ENCODE peak calls at places on chromosomes 5 and 9, in four cellular contexts. One of them, this sample, is unnamed.

GRCh38 chr9:134602547-134603362 is 38.8 kb upstream of the COL5A1 start:
- DNase-seq in GM23338: no peak
- DNase-seq in HCT116: peak
- DNase-seq in SK-N-SH: peak
- DNase-seq in this sample: no peak

GRCh38 chr9:135184661-135185459 is 97.4 kb downstream of the OLFM1 start:
- DNase-seq in HCT116: no peak
- DNase-seq in SK-N-SH: peak
- DNase-seq in GM23338: no peak
- DNase-seq in this sample: no peak

GRCh38 chr9:113148996-113149960 is 1.5 kb upstream of the SLC31A2 start:
- DNase-seq in SK-N-SH: no peak
- DNase-seq in GM23338: no peak
- DNase-seq in HCT116: no peak
- DNase-seq in this sample: no peak

GRCh38 chr9:5042661-5043178 is 57.6 kb downstream of the JAK2 start:
- DNase-seq in HCT116: no peak
- DNase-seq in GM23338: peak
- DNase-seq in SK-N-SH: peak
- DNase-seq in this sample: no peak

GRCh38 chr5:14615365-14615764 is 33.8 kb downstream of the OTULINL start:
- DNase-seq in HCT116: no peak
- DNase-seq in GM23338: no peak
- DNase-seq in SK-N-SH: no peak
- DNase-seq in this sample: no peak

GRCh38 chr5:7394889-7395431 is 978 bp upstream of the ADCY2 start:
- DNase-seq in SK-N-SH: peak
- DNase-seq in HCT116: no peak
- DNase-seq in GM23338: peak
- DNase-seq in this sample: no peak

GRCh38 chr5:52638732-52639131 is 149.0 kb upstream of the ITGA1 start:
- DNase-seq in GM23338: no peak
- DNase-seq in HCT116: no peak
- DNase-seq in SK-N-SH: no peak
- DNase-seq in this sample: no peak

GRCh38 chr5:180116077-180116375 is 44.5 kb upstream of the RNF130 start:
- DNase-seq in GM23338: no peak
- DNase-seq in HCT116: no peak
- DNase-seq in SK-N-SH: peak
- DNase-seq in this sample: no peak

GRCh38 chr5:142014911-142015584 is 2.2 kb upstream of the GNPDA1 start:
- DNase-seq in SK-N-SH: peak
- DNase-seq in HCT116: peak
- DNase-seq in GM23338: peak
- DNase-seq in this sample: peak

GRCh38 chr9:115254217-115254616 is 136.3 kb upstream of the TNC start:
- DNase-seq in HCT116: no peak
- DNase-seq in GM23338: no peak
- DNase-seq in SK-N-SH: no peak
- DNase-seq in this sample: no peak

GRCh38 chr9:72930828-72931227 is 22.0 kb downstream of the ALDH1A1 start:
- DNase-seq in GM23338: peak
- DNase-seq in HCT116: no peak
- DNase-seq in SK-N-SH: peak
- DNase-seq in this sample: no peak

GRCh38 chr5:19891658-19892057 is 96.3 kb downstream of the CDH18 start:
- DNase-seq in HCT116: no peak
- DNase-seq in SK-N-SH: no peak
- DNase-seq in GM23338: no peak
- DNase-seq in this sample: no peak

GRCh38 chr5:149093625-149094024 is 30.8 kb upstream of the SH3TC2 start:
- DNase-seq in SK-N-SH: no peak
- DNase-seq in GM23338: no peak
- DNase-seq in HCT116: no peak
- DNase-seq in this sample: no peak

GRCh38 chr5:120362426-120362825 is 101.7 kb upstream of the PRR16 start:
- DNase-seq in HCT116: no peak
- DNase-seq in SK-N-SH: no peak
- DNase-seq in GM23338: no peak
- DNase-seq in this sample: no peak

GRCh38 chr5:169160405-169160901 is 140.5 kb downstream of the SLIT3 start:
- DNase-seq in GM23338: peak
- DNase-seq in SK-N-SH: no peak
- DNase-seq in HCT116: no peak
- DNase-seq in this sample: no peak

GRCh38 chr9:131272212-131272611 is 4.1 kb downstream of the FAM78A start:
- DNase-seq in SK-N-SH: no peak
- DNase-seq in HCT116: no peak
- DNase-seq in GM23338: no peak
- DNase-seq in this sample: peak

GRCh38 chr9:131274674-131275331 is 1.5 kb downstream of the FAM78A start:
- DNase-seq in SK-N-SH: no peak
- DNase-seq in HCT116: no peak
- DNase-seq in GM23338: no peak
- DNase-seq in this sample: peak

GRCh38 chr9:131273146-131273545 is 3.2 kb downstream of the FAM78A start:
- DNase-seq in HCT116: no peak
- DNase-seq in GM23338: no peak
- DNase-seq in SK-N-SH: no peak
- DNase-seq in this sample: peak

GRCh38 chr9:131275332-131276106 is 791 bp downstream of the FAM78A start:
- DNase-seq in SK-N-SH: no peak
- DNase-seq in GM23338: peak
- DNase-seq in HCT116: no peak
- DNase-seq in this sample: peak

DNA sequence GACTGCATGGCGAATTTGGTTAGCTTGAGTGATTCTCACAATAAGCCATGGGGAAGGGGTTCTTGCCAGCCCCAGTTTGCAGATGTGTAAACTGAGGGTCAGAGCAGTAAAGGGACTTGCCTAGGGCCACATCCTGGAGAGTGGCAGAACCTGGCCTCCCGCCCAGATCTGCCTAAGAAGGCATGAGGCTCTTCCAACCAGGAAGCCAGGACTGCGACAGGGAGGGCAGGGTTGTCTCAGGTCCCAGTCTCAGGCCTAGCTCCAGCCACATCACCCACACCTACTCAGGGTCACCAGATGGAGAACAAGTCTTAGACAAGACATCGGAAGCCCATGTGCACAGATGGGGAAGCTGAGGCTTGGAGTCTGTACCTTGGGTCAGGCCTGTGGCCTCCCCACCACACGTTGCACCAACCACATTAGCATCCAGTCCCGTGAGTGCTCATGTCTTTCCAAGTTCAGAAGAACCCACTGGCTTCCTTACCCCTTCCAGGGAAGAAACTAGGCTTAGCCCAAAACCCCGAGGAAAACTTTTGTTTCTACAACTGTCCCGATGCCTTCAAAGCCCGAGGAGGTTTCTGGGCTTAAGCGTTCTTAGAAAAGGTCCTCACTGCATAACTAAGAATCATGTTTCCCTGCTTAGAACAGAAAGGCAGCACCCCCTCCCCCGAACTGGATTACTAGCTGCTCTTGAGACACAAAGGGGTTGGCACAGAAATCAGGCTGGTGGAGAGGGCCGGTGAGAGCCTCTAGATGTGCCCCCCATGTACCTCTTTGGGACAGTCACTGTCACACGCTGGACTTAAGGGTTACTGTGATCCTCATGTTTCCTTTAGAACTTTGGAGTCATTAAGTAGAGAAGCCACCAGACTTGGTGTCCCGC is 2.3 kb downstream of the FAM78A start:
- DNase-seq in SK-N-SH: no peak
- DNase-seq in HCT116: no peak
- DNase-seq in GM23338: no peak
- DNase-seq in this sample: peak
- TF ChIP-seq EZH2phosphoT487 in SK-N-SH: no peak
- TF ChIP-seq EZH2phosphoT487 in HCT116: no peak
- TF ChIP-seq EZH2phosphoT487 in GM23338: no peak
- TF ChIP-seq EZH2phosphoT487 in this sample: no peak

GRCh38 chr5:27313549-27313948 is 275.2 kb upstream of the CDH9 start:
- DNase-seq in SK-N-SH: no peak
- DNase-seq in GM23338: no peak
- DNase-seq in HCT116: no peak
- DNase-seq in this sample: no peak

GRCh38 chr5:27315541-27316282 is 277.3 kb upstream of the CDH9 start:
- DNase-seq in HCT116: no peak
- DNase-seq in SK-N-SH: no peak
- DNase-seq in GM23338: peak
- DNase-seq in this sample: no peak

GRCh38 chr5:27318701-27319100 is 280.3 kb upstream of the CDH9 start:
- DNase-seq in GM23338: no peak
- DNase-seq in HCT116: no peak
- DNase-seq in SK-N-SH: no peak
- DNase-seq in this sample: no peak

GRCh38 chr5:27312291-27312690 is 273.9 kb upstream of the CDH9 start:
- DNase-seq in HCT116: no peak
- DNase-seq in SK-N-SH: no peak
- DNase-seq in GM23338: peak
- DNase-seq in this sample: no peak

DNA sequence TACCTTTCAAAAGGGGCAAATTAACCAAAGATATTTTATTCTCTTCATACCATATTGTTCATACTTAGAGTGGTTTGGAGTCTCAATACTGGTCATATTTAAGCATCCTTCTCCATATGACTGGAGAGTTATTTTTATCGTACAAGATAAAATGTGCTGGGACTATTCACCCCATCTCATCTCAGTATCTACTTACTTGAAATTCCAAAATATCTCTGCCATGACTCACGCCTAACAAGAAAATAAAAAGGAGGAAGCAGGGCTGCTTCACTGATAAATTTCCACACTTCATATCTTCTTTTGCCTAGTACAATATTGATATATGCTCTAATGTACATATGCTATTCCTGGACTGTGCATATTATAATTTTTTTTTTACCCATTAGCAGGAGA is 277.9 kb upstream of the CDH9 start:
- DNase-seq in SK-N-SH: no peak
- DNase-seq in GM23338: no peak
- DNase-seq in HCT116: no peak
- DNase-seq in this sample: no peak
- H2AFZ ChIP-seq in SK-N-SH: peak
- H2AFZ ChIP-seq in GM23338: no peak
- H2AFZ ChIP-seq in HCT116: no peak
- H2AFZ ChIP-seq in this sample: no peak

DNA sequence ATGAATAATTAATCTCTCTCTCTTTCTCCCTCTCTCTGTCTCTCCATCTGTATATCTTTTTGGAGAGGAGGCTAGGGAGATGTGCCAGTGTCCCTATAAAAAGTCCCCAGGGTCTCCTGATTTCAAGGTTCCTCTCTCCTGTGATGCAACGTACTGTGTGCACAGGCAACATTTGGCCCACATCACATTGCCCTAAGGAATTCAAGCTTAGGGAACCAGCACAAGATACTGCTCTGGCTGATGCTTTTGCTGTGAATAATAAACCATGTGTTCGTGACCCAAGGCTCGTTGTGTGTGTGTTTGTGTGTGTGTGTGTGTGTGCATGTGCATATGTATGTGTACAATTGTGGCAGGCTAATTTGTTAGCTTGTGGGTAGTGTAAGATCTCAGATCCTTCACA is 9.7 kb downstream of the SPATA9 start:
- DNase-seq in SK-N-SH: no peak
- DNase-seq in GM23338: no peak
- DNase-seq in HCT116: no peak
- DNase-seq in this sample: no peak
- H3K4me3 ChIP-seq in SK-N-SH: no peak
- H3K4me3 ChIP-seq in GM23338: no peak
- H3K4me3 ChIP-seq in HCT116: no peak
- H3K4me3 ChIP-seq in this sample: no peak

DNA sequence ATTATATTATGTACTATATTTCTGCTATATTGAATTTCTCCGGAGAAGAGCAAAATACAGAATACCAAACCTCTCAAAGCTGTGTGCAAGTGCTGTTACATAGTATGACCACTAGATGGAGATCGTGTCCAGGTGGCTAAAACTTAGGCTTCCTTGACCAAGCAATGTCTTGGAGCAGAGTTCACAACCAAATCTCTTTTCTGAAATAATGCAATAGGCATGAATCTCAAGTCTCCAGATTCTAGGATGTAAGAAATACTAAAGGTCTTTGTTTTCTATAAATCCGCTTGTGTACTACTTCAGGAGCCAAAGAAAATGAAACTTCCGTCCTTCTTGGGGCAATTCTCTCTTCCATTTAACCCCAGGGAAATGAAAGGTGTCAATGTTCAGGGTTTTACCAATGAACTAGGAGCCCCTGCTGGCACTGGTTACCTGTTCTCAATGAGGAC is 181.5 kb upstream of the RAI14 start:
- DNase-seq in SK-N-SH: peak
- DNase-seq in GM23338: peak
- DNase-seq in HCT116: peak
- DNase-seq in this sample: peak
- TF ChIP-seq EZH2phosphoT487 in SK-N-SH: no peak
- TF ChIP-seq EZH2phosphoT487 in GM23338: no peak
- TF ChIP-seq EZH2phosphoT487 in HCT116: no peak
- TF ChIP-seq EZH2phosphoT487 in this sample: no peak

DNA sequence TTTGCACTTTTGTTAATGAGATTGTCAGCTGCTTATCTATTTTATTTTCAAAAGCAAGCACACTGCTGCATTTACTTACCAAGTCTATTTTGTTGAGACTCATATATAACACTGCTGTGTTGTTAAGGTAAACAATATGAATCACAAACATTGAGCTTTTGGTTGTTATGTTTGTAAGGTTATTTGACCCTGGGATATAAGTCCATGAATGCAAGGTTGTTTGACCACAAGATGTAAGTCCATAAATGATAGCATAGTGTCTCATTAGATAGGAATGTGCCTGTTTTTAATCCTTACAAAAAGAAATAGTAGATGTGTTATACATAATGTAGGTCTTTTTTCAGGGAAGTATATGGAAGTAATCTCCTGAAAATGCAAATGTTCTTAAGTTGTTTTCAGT is 845.9 kb downstream of the CDH9 start:
- DNase-seq in HCT116: no peak
- DNase-seq in GM23338: no peak
- DNase-seq in SK-N-SH: no peak
- DNase-seq in this sample: no peak
- H2AFZ ChIP-seq in HCT116: no peak
- H2AFZ ChIP-seq in GM23338: no peak
- H2AFZ ChIP-seq in SK-N-SH: no peak
- H2AFZ ChIP-seq in this sample: no peak

GRCh38 chr9:125650271-125650737 is 56.7 kb downstream of the MAPKAP1 start:
- DNase-seq in HCT116: no peak
- DNase-seq in SK-N-SH: no peak
- DNase-seq in GM23338: no peak
- DNase-seq in this sample: peak

GRCh38 chr9:125651907-125652306 is 55.1 kb downstream of the MAPKAP1 start:
- DNase-seq in GM23338: no peak
- DNase-seq in HCT116: no peak
- DNase-seq in SK-N-SH: no peak
- DNase-seq in this sample: no peak

GRCh38 chr9:125649315-125649714 is 57.7 kb downstream of the MAPKAP1 start:
- DNase-seq in SK-N-SH: no peak
- DNase-seq in HCT116: peak
- DNase-seq in GM23338: no peak
- DNase-seq in this sample: no peak

GRCh38 chr9:125648294-125648693 is 58.7 kb downstream of the MAPKAP1 start:
- DNase-seq in SK-N-SH: no peak
- DNase-seq in GM23338: no peak
- DNase-seq in HCT116: no peak
- DNase-seq in this sample: no peak

GRCh38 chr9:125649826-125650225 is 57.2 kb downstream of the MAPKAP1 start:
- DNase-seq in SK-N-SH: no peak
- DNase-seq in GM23338: no peak
- DNase-seq in HCT116: no peak
- DNase-seq in this sample: no peak
- H3K4me3 ChIP-seq in SK-N-SH: no peak
- H3K4me3 ChIP-seq in GM23338: no peak
- H3K4me3 ChIP-seq in HCT116: no peak
- H3K4me3 ChIP-seq in this sample: no peak